ENCODE peak calls at places on chromosomes 16 and 17, in seven cellular contexts. J, U, I, E, S, X and O are unnamed samples.

GRCh38 chr16:49520684-49521083 is 147.1 kb downstream of the C16orf78 start:
- DNase-seq in J (no peak), U (no peak), I (no peak), E (no peak), S (no peak), X (no peak), O (no peak)

GRCh38 chr16:15141586-15141985 is 47.5 kb upstream of the RRN3 start:
- DNase-seq in J (no peak), U (no peak), I (no peak), E (no peak), S (no peak), X (no peak), O (no peak)

GRCh38 chr17:78940241-78940640 is 15.1 kb upstream of the TIMP2 start:
- DNase-seq in J (no peak), U (no peak), I (no peak), E (no peak), S (no peak), X (no peak), O (no peak)

GRCh38 chr16:4231886-4232285 is 10.0 kb downstream of the SRL start:
- DNase-seq in J (no peak), U (no peak), I (no peak), E (no peak), S (no peak), X (no peak), O (no peak)

GRCh38 chr17:34397265-34397664 is 34.2 kb upstream of the CCL1 start:
- DNase-seq in J (no peak), U (no peak), I (no peak), E (no peak), S (no peak), X (no peak), O (no peak)

GRCh38 chr16:86874141-86874540 is 295.8 kb downstream of the FOXL1 start:
- DNase-seq in J (peak), U (no peak), I (peak), E (peak), S (no peak), X (no peak), O (peak)

GRCh38 chr17:67959510-67959909 is 36.8 kb downstream of the C17orf58 start:
- DNase-seq in J (no peak), U (no peak), I (no peak), E (no peak), S (no peak), X (no peak), O (no peak)

GRCh38 chr17:15321556-15322250 is 19.7 kb downstream of the TEKT3 start:
- DNase-seq in J (no peak), U (peak), I (no peak), E (no peak), S (no peak), X (no peak), O (no peak)

GRCh38 chr17:71334041-71334781 is 786.6 kb upstream of the SOX9 start:
- DNase-seq in J (peak), U (no peak), I (no peak), E (no peak), S (no peak), X (no peak), O (no peak)

GRCh38 chr17:5901731-5902660 is 168.2 kb upstream of the WSCD1 start:
- DNase-seq in J (no peak), U (no peak), I (no peak), E (no peak), S (no peak), X (no peak), O (no peak)

GRCh38 chr17:50222922-50223321 is 21.5 kb upstream of the COL1A1 start:
- DNase-seq in J (no peak), U (no peak), I (no peak), E (no peak), S (no peak), X (no peak), O (no peak)